ENCODE peak calls at places on chromosomes 13 and 19, in four cellular contexts. One of them, this sample, is unnamed. For H3K4me1, the result is how much of the 10 kb centered on the place peaks cover.

GRCh38 chr19:33770107-33770506 is 26.6 kb upstream of the KCTD15 start:
- DNase-seq in A549: no peak
- DNase-seq in left lung: no peak
- DNase-seq in CD8-positive, alpha-beta T cell: no peak
- DNase-seq in this sample: no peak

GRCh38 chr19:46766569-46767317 is 20.5 kb upstream of the STRN4 start:
- DNase-seq in A549: peak
- DNase-seq in left lung: peak
- DNase-seq in CD8-positive, alpha-beta T cell: peak
- DNase-seq in this sample: no peak

GRCh38 chr19:5804516-5805464 is at the start of gene NRTN:
- DNase-seq in A549: no peak
- DNase-seq in left lung: peak
- DNase-seq in CD8-positive, alpha-beta T cell: peak
- DNase-seq in this sample: no peak

GRCh38 chr19:5144545-5145179 is 175.7 kb downstream of the KDM4B start:
- DNase-seq in A549: no peak
- DNase-seq in left lung: peak
- DNase-seq in CD8-positive, alpha-beta T cell: no peak
- DNase-seq in this sample: no peak

GRCh38 chr19:3056454-3057016 is 5.8 kb downstream of the TLE5 start:
- DNase-seq in A549: peak
- DNase-seq in left lung: no peak
- DNase-seq in CD8-positive, alpha-beta T cell: no peak
- DNase-seq in this sample: no peak

GRCh38 chr19:9000933-9001332 is 9.3 kb downstream of the MUC16 start:
- DNase-seq in A549: no peak
- DNase-seq in left lung: no peak
- DNase-seq in CD8-positive, alpha-beta T cell: no peak
- DNase-seq in this sample: no peak

GRCh38 chr19:35045667-35046300 is 4.3 kb downstream of the HPN start:
- DNase-seq in A549: peak
- DNase-seq in left lung: peak
- DNase-seq in CD8-positive, alpha-beta T cell: peak
- DNase-seq in this sample: no peak

GRCh38 chr19:42129399-42130253 is 2.6 kb downstream of the POU2F2 start:
- DNase-seq in A549: no peak
- DNase-seq in left lung: no peak
- DNase-seq in CD8-positive, alpha-beta T cell: no peak
- DNase-seq in this sample: peak

GRCh38 chr13:27920677-27921420 is 1.0 kb downstream of the PDX1 start:
- DNase-seq in A549: peak
- DNase-seq in left lung: no peak
- DNase-seq in CD8-positive, alpha-beta T cell: no peak
- DNase-seq in this sample: no peak

GRCh38 chr13:82654851-82655517 is 1227.3 kb downstream of the SLITRK1 start:
- DNase-seq in A549: no peak
- DNase-seq in left lung: peak
- DNase-seq in CD8-positive, alpha-beta T cell: no peak
- DNase-seq in this sample: peak

GRCh38 chr13:25732146-25732865 is 319.5 kb downstream of the SHISA2 start:
- DNase-seq in A549: no peak
- DNase-seq in left lung: no peak
- DNase-seq in CD8-positive, alpha-beta T cell: no peak
- DNase-seq in this sample: no peak

DNA sequence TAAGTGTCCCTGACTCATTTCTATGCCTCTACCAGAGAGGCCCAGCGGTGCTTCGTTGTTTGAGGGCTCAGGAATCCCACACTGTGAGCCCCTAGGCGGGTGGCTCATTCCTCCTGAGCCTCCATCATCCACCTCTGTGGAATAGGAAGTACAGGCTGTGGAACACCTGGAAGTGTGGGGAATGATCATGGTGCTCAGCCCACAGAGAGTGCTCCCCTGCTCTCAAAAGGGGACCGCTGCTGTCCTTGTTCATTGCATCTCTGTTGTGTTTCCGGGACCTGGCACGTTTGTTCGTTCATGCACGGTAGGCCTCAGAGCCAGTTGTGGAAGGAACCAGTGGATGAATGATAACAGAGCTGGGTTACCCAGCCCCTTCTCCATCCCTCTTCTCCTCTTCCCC is 1.2 kb downstream of the ACP7 start:
- DNase-seq in A549: no peak
- DNase-seq in left lung: no peak
- DNase-seq in CD8-positive, alpha-beta T cell: no peak
- DNase-seq in this sample: no peak
- H3K27ac ChIP-seq in A549: no peak
- H3K27ac ChIP-seq in left lung: no peak
- H3K27ac ChIP-seq in CD8-positive, alpha-beta T cell: no peak
- H3K27ac ChIP-seq in this sample: no peak

GRCh38 chr13:45831851-45832250 is 19.7 kb downstream of the SIAH3 start:
- DNase-seq in A549: no peak
- DNase-seq in left lung: no peak
- DNase-seq in CD8-positive, alpha-beta T cell: no peak
- DNase-seq in this sample: no peak
- H3K4me1 ChIP-seq in A549: under half
- H3K4me1 ChIP-seq in left lung: under half
- H3K4me1 ChIP-seq in CD8-positive, alpha-beta T cell: under half
- H3K4me1 ChIP-seq in this sample: under half

GRCh38 chr19:43527860-43528622 is 1.0 kb upstream of the ETHE1 start:
- DNase-seq in A549: no peak
- DNase-seq in left lung: no peak
- DNase-seq in CD8-positive, alpha-beta T cell: no peak
- DNase-seq in this sample: no peak

GRCh38 chr19:43525836-43526771 is 897 bp downstream of the ETHE1 start:
- DNase-seq in A549: no peak
- DNase-seq in left lung: no peak
- DNase-seq in CD8-positive, alpha-beta T cell: peak
- DNase-seq in this sample: no peak

GRCh38 chr19:43522929-43523328 is 4.1 kb downstream of the ETHE1 start:
- DNase-seq in A549: no peak
- DNase-seq in left lung: no peak
- DNase-seq in CD8-positive, alpha-beta T cell: no peak
- DNase-seq in this sample: no peak

GRCh38 chr19:43524922-43525835 is 1.8 kb downstream of the ETHE1 start:
- DNase-seq in A549: peak
- DNase-seq in left lung: peak
- DNase-seq in CD8-positive, alpha-beta T cell: peak
- DNase-seq in this sample: peak

DNA sequence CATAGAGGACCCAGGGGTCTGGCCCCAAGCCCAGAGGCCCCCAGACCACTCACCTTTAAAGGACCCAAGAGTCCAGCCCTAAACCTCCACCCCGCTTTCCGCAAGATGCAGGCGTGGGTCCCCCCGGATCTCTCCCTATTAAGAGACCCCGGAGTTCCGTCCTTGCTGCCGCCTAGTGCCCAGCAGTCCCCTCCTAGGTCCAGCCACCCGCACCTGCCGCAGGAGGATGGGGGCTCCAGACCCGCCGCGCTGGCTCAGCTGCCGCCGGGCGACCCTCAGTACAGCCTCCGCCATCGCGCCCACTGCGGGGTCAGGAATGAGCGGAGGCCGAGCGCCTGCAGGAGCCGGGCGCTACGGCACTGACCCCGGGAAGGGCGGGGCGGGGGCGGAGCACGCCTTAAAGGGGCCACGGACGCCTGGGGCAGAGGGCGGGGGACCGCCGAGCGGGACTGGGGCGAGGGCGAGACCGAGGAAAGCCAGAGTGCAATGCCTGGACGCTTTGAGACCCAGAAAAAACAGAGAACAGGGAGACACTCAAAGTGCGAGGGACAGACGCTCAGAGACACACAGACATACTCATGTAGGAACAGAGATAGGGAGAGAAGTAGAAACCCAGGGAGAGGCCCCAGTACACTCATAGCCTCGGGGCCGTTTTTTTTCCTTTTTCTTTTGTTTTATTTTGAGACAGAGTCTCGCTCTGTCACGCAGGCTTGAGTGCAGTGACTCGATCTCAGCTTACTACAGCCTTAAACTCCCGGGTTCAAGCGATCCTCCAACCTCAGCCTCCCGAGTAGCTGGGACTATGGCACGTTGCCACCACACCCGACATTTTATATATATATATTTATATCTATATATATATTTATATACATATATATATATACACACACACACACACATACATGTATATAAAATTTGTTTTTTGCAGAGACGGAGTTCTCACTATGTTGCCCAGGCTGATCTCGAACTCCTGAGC is at the start of gene ETHE1:
- DNase-seq in A549: peak
- DNase-seq in left lung: peak
- DNase-seq in CD8-positive, alpha-beta T cell: peak
- DNase-seq in this sample: peak
- TF ChIP-seq CTCF in A549: no peak
- TF ChIP-seq CTCF in left lung: no peak
- TF ChIP-seq CTCF in CD8-positive, alpha-beta T cell: no peak
- TF ChIP-seq CTCF in this sample: no peak

DNA sequence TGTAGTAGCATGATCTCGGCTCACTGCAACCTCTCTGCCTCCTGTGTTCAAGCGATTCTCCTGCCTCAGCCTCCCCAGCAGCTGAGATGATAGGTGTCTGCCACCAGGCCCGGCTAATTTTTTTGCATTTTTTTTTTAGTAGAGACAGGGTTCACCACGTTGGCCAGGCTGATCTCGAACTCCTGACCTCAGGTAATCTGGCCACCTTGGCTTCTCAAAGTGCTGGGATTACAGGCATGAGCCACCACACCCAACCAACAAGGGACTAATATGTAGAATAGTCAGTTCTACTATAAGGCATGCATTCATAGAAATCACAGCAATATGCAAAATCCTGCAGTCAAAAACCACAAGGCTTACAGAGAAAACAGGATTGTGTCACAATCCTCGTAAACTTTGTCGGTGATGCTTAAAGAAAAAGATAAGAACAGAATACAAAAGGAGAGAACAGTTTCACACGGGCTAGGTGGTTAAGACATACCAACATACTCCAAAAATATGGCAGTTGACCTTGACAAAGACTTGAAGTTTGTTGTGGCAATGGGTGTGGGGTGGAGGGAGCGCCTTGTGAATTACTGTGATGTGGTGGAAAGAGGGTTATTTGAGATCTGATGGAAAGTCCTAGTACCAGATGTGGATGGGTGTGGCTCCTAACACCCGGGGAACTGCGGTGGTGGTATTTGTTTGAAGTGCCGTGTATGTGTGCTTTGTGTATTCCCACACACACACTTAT is 12.5 kb downstream of the NOSIP start:
- DNase-seq in A549: no peak
- DNase-seq in left lung: no peak
- DNase-seq in CD8-positive, alpha-beta T cell: peak
- DNase-seq in this sample: no peak
- H3K27ac ChIP-seq in A549: no peak
- H3K27ac ChIP-seq in left lung: no peak
- H3K27ac ChIP-seq in CD8-positive, alpha-beta T cell: peak
- H3K27ac ChIP-seq in this sample: no peak

GRCh38 chr13:110131424-110131823 is 175.5 kb downstream of the COL4A1 start:
- DNase-seq in A549: no peak
- DNase-seq in left lung: no peak
- DNase-seq in CD8-positive, alpha-beta T cell: no peak
- DNase-seq in this sample: no peak
- H3K4me1 ChIP-seq in A549: under half
- H3K4me1 ChIP-seq in left lung: under half
- H3K4me1 ChIP-seq in CD8-positive, alpha-beta T cell: under half
- H3K4me1 ChIP-seq in this sample: under half

GRCh38 chr13:79096099-79096498 is 310.0 kb downstream of the RBM26 start:
- DNase-seq in A549: no peak
- DNase-seq in left lung: no peak
- DNase-seq in CD8-positive, alpha-beta T cell: no peak
- DNase-seq in this sample: no peak

GRCh38 chr13:79097201-79097600 is 308.9 kb downstream of the RBM26 start:
- DNase-seq in A549: no peak
- DNase-seq in left lung: no peak
- DNase-seq in CD8-positive, alpha-beta T cell: no peak
- DNase-seq in this sample: no peak

DNA sequence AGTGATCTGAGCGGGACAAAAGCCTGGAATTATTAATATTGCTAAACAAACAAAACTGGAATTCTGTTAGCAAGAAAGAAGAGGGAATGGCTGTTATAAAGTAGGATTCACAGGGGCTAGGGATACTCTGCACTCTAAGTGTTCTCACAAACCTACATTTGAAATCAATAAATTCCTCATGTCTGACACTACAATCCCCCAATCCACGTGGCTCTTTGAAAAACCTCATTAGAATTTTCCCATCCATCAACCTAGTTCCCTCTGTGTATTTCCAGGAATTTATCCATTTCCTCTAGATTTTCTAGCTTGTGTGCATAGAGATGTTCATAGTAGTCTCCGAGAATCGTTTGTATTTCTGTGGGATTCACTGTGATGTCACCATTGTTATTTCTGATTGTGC is 307.5 kb downstream of the RBM26 start:
- DNase-seq in A549: no peak
- DNase-seq in left lung: no peak
- DNase-seq in CD8-positive, alpha-beta T cell: no peak
- DNase-seq in this sample: no peak
- TF ChIP-seq CTCF in A549: no peak
- TF ChIP-seq CTCF in left lung: no peak
- TF ChIP-seq CTCF in CD8-positive, alpha-beta T cell: no peak
- TF ChIP-seq CTCF in this sample: no peak

DNA sequence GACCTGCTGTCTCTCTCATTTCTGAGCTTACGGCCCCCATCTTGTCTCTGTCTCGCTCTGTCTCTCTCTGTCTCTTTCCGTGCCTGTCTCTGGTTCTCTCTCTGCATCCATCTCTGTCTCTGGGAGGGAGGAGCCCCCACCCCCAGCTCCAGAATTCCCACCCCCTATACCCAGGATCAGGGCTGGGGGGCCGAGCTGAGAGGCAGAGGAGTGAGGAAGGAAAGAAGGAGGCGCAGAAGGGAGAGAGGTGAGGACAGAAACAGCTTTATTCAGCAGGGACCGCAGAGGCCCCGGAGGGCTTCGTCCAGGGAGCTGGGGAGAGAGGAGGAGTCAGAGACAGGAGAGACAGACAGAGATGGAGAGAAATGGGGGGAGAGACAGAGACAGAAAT is 14.0 kb downstream of the JOSD2 start:
- DNase-seq in A549: no peak
- DNase-seq in left lung: peak
- DNase-seq in CD8-positive, alpha-beta T cell: no peak
- DNase-seq in this sample: no peak
- H3K27ac ChIP-seq in A549: no peak
- H3K27ac ChIP-seq in left lung: no peak
- H3K27ac ChIP-seq in CD8-positive, alpha-beta T cell: no peak
- H3K27ac ChIP-seq in this sample: no peak

DNA sequence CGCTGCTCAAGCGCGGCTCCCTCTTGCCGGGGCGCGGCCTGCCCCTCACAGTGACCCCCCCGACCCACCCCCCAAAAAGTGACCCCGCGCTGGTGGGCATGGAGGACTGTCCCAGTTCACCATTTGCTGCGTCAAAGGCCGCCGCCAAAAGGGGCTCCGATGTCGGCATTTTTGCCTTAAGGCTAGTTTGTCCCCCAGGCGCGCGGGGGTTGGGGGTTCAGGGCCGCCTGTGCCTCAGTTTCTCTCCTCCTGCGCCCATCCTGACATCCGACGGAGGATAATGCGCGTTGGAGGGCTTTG is 17.1 kb downstream of the NFIX start:
- DNase-seq in A549: no peak
- DNase-seq in left lung: peak
- DNase-seq in CD8-positive, alpha-beta T cell: no peak
- DNase-seq in this sample: no peak
- H3K4me1 ChIP-seq in A549: under half
- H3K4me1 ChIP-seq in left lung: half or more
- H3K4me1 ChIP-seq in CD8-positive, alpha-beta T cell: under half
- H3K4me1 ChIP-seq in this sample: half or more